ENCODE peak calls at places on chromosomes 1 and 21, in five cellular contexts. Y is esophagus squamous epithelium, Z is heart right ventricle, T is tibial artery, A is keratinocyte. D is an unnamed sample.

GRCh38 chr1:41784516-41785279 is 134.0 kb downstream of the HIVEP3 start:
- DNase-seq in Y (no peak), Z (no peak), T (no peak), A (no peak), D (no peak)

GRCh38 chr1:8870605-8871538 is 7.6 kb downstream of the ENO1 start:
- DNase-seq in Y (no peak), Z (no peak), T (no peak), A (no peak), D (no peak)

GRCh38 chr1:160131803-160132565 is 16.4 kb downstream of the ATP1A2 start:
- DNase-seq in Y (no peak), Z (peak; percentile 76), T (peak; percentile 73), A (no peak), D (no peak)

GRCh38 chr1:145999321-146000024 is 3.1 kb upstream of the TXNIP start:
- DNase-seq in Y (no peak), Z (no peak), T (peak; percentile 61), A (no peak), D (no peak)

GRCh38 chr1:234538930-234539649 is 60.1 kb upstream of the TARBP1 start:
- DNase-seq in Y (no peak), Z (peak; percentile 70), T (peak; percentile 75), A (no peak), D (no peak)

GRCh38 chr1:98355656-98356384 is 305.7 kb upstream of the SNX7 start:
- DNase-seq in Y (no peak), Z (no peak), T (no peak), A (peak; percentile 23), D (no peak)

GRCh38 chr1:1217621-1218523 is 3.9 kb upstream of the TNFRSF4 start:
- DNase-seq in Y (no peak), Z (no peak), T (no peak), A (no peak), D (no peak)

GRCh38 chr21:43266534-43266933 is 97.7 kb downstream of the CRYAA start:
- DNase-seq in Y (no peak), Z (no peak), T (no peak), A (no peak), D (peak; percentile 19)

GRCh38 chr1:27787895-27788294 is 14.9 kb downstream of the STX12 start:
- DNase-seq in Y (no peak), Z (no peak), T (no peak), A (no peak), D (no peak)

GRCh38 chr1:109181085-109181806 is 32.5 kb upstream of the SARS1 start:
- DNase-seq in Y (no peak), Z (no peak), T (no peak), A (no peak), D (no peak)

GRCh38 chr1:231853588-231854207 is 227.1 kb downstream of the DISC1 start:
- DNase-seq in Y (no peak), Z (no peak), T (no peak), A (no peak), D (no peak)

GRCh38 chr1:246647513-246647912 is 76.7 kb upstream of the SCCPDH start:
- DNase-seq in Y (no peak), Z (no peak), T (no peak), A (no peak), D (no peak)

GRCh38 chr1:246647113-246647512 is 77.1 kb upstream of the SCCPDH start:
- DNase-seq in Y (no peak), Z (peak; percentile 76), T (peak; percentile 31), A (no peak), D (no peak)

DNA sequence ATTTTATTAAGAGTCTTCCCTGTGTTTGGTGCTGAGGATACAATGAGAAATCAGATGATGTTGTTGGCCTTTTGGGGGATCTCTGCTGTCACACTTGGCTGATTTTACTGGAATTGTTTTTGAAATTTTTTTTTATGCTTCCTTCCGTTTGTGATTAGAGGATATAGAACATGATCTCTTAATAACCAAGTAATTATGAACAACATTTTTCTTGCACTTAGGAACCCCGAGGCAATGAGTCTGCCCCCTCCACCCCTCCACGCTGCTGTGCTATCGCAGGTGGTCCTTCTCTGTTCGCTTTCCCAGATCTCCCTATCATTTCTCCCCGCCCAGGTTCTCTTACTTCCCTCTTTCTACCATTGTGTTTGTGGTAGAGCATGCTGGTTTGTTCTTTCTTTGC is 73.2 kb upstream of the SCCPDH start:
- DNase-seq in Y (no peak), Z (no peak), T (no peak), A (no peak), D (no peak)
- H3K36me3 ChIP-seq in Y (peaks cover 10% of the 10 kb centered on the region), Z (peaks cover 35% of the 10 kb centered on the region), T (peaks cover 49% of the 10 kb centered on the region), A (peaks cover 4% of the 10 kb centered on the region), D (peaks cover 66% of the 10 kb centered on the region)

GRCh38 chr1:228141871-228142615 is 2.0 kb downstream of the GUK1 start:
- DNase-seq in Y (no peak), Z (no peak), T (no peak), A (no peak), D (no peak)

GRCh38 chr1:228139406-228139930 is 611 bp upstream of the GUK1 start:
- DNase-seq in Y (no peak), Z (no peak), T (no peak), A (no peak), D (no peak)

GRCh38 chr1:228140724-228141081 is 624 bp downstream of the GUK1 start:
- DNase-seq in Y (no peak), Z (no peak), T (no peak), A (no peak), D (no peak)

GRCh38 chr1:228141082-228141870 is 1.2 kb downstream of the GUK1 start:
- DNase-seq in Y (no peak), Z (peak; percentile 81), T (no peak), A (no peak), D (peak; percentile 55)

DNA sequence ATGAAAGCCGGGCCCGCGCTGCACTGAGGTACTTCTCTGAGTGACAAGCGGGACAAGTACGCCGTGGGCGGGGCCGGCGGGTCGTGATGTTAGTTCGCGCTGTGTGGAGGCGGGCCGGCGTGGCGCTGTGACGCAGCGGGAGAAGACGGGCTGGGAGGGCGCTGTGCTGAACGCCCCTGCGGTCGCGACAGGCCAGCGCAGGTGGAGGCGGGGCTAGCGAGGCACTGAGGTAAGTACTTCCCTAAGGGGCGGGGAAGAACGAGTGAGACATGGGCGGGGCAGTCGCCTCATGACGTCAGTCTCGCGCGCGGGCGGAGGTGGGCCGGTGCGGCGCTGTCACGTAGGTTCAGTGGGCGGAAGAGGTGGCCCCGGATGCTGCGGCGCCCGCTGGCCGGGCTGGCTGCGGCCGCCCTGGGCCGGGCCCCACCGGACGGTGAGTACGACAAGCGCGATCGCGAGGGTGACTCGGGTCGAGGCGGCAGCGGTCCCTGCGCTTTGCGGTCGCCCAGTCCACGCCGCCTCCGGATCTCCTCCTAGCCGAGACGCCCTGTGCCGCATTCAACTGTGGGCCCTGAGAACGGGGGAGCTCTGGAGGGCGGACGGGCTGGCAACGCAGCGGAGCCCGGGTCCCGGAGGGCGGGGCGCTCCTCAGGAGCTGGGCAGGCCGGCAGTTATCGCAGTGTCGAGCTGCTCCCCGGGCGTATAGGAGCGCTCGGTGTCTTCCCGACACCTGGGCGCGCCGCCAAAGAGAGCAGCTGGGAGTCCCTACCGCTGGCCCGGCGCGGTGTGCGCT is at the start of gene GUK1:
- DNase-seq in Y (peak; percentile 100), Z (peak; percentile 99), T (peak; percentile 100), A (peak; percentile 99), D (peak; percentile 100)
- TF ChIP-seq CTCF in Y (peak; percentile 55), Z (peak; percentile 54), T (peak; percentile 32), A (peak; percentile 35), D (peak; percentile 54)

DNA sequence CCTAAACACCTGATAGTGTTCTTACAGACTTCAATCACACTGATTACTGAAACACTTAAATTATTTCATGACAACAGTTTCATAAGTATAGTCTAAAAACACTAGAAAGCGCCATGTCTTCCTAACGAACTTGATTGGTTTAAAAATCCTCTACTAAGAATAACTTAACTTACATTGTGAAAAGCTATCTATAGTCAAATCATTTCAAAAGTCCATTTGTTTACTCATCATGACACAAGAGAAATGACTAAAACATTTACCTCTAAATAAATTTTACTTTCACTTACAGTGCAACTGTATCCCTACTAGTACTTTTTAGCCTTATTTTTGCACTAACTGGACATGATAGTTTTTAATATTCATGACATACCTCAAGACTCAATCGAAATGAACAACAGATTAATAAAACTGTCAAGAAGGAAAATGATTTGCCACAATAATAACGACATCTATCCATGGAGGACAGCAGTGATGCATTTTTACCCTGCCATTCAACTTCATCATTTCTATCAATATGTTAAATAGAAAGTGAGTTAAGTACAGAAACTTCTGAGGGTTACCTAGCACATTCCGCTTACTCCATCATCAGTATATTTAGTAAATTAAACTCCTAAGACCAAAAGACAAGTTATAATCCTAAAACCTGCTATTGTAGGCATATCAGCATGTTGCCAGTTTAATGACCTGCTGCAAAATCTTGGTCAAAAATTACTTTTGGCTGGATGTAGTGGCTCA is 38.4 kb downstream of the AHCTF1 start:
- DNase-seq in Y (no peak), Z (no peak), T (no peak), A (no peak), D (no peak)
- H3K36me3 ChIP-seq in Y (peaks cover 8% of the 10 kb centered on the region), Z (peaks cover 98% of the 10 kb centered on the region), T (peaks cover 98% of the 10 kb centered on the region), A (peaks cover 24% of the 10 kb centered on the region), D (peaks cover 99% of the 10 kb centered on the region)

DNA sequence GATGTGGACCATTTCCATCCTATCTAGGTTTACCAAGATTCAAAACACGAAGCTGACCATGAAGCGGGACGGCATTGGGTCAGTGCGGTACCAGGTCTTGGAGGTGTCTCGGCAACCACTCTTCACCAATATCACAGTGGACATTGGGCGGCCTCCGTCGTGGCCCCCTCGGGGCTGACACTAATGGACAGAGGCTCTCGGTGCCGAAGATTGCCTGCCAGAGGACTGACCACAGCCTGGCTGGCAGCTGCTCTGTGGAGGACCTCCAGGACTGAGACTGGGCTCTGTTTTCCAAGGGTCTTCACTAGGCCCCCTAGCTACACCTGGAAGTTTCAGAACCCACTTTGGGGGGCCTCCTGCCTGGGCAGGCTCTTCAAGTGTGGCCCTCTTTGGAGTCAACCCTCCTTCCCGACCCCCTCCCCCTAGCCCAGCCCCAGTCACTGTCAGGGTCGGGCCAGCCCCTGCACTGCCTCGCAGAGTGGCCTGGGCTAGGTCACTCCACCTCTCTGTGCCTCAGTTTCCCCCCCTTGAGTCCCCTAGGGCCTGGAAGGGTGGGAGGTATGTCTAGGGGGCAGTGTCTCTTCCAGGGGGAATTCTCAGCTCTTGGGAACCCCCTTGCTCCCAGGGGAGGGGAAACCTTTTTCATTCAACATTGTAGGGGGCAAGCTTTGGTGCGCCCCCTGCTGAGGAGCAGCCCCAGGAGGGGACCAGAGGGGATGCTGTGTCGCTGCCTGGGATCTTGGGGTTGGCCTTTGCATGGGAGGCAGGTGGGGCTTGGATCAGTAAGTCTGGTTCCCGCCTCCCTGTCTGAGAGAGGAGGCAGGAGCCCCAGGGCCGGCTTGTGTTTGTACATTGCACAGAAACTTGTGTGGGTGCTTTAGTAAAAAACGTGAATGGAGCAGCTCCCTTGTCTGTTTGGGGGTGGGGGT is 864 bp upstream of the CCDC24 start:
- DNase-seq in Y (no peak), Z (no peak), T (no peak), A (no peak), D (no peak)
- TF ChIP-seq CTCF in Y (no peak), Z (no peak), T (no peak), A (no peak), D (no peak)

GRCh38 chr1:226162898-226163297 is 23.6 kb downstream of the ACBD3 start:
- DNase-seq in Y (no peak), Z (no peak), T (no peak), A (no peak), D (no peak)

GRCh38 chr1:226154593-226154992 is 31.9 kb downstream of the ACBD3 start:
- DNase-seq in Y (no peak), Z (no peak), T (no peak), A (no peak), D (no peak)

GRCh38 chr1:226158983-226159382 is 27.6 kb downstream of the ACBD3 start:
- DNase-seq in Y (no peak), Z (no peak), T (no peak), A (no peak), D (no peak)

GRCh38 chr1:226157761-226158316 is 28.7 kb downstream of the ACBD3 start:
- DNase-seq in Y (no peak), Z (no peak), T (no peak), A (no peak), D (no peak)

GRCh38 chr1:226158457-226158856 is 28.1 kb downstream of the ACBD3 start:
- DNase-seq in Y (no peak), Z (no peak), T (no peak), A (no peak), D (no peak)
- H3K36me3 ChIP-seq in Y (peaks cover 6% of the 10 kb centered on the region), Z (peaks cover 84% of the 10 kb centered on the region), T (peaks cover 81% of the 10 kb centered on the region), A (peaks cover 26% of the 10 kb centered on the region), D (peaks cover 94% of the 10 kb centered on the region)

GRCh38 chr1:71796044-71796443 is 486.3 kb downstream of the NEGR1 start:
- DNase-seq in Y (no peak), Z (no peak), T (no peak), A (no peak), D (no peak)
- TF ChIP-seq CTCF in Y (no peak), Z (no peak), T (no peak), A (peak; percentile 41), D (no peak)